ENCODE peak calls at places on chromosomes 2 and 18, in eight cellular contexts. C, Y, M, N, E, S, P and Q are unnamed samples.

GRCh38 chr2:142965464-142965863 is 88.0 kb downstream of the KYNU start:
- DNase-seq in C (no peak), Y (no peak), M (no peak), N (no peak), E (no peak), S (no peak), P (no peak), Q (no peak)

GRCh38 chr2:187117483-187117882 is 268.5 kb upstream of the ZSWIM2 start:
- DNase-seq in C (no peak), Y (no peak), M (no peak), N (no peak), E (no peak), S (no peak), P (no peak), Q (no peak)

GRCh38 chr2:172293952-172294351 is 133.4 kb upstream of the ITGA6 start:
- DNase-seq in C (no peak), Y (no peak), M (no peak), N (no peak), E (peak), S (no peak), P (no peak), Q (no peak)

GRCh38 chr2:144580521-144581153 is 60.7 kb upstream of the ZEB2 start:
- DNase-seq in C (no peak), Y (no peak), M (no peak), N (no peak), E (peak), S (no peak), P (no peak), Q (no peak)

GRCh38 chr2:181037922-181038321 is 57.5 kb downstream of the UBE2E3 start:
- DNase-seq in C (no peak), Y (no peak), M (no peak), N (no peak), E (no peak), S (no peak), P (no peak), Q (peak)

GRCh38 chr2:649461-650342 is 27.5 kb downstream of the TMEM18 start:
- DNase-seq in C (no peak), Y (no peak), M (no peak), N (no peak), E (no peak), S (no peak), P (no peak), Q (peak)

GRCh38 chr18:21439453-21439852 is 161.1 kb downstream of the ESCO1 start:
- DNase-seq in C (no peak), Y (no peak), M (no peak), N (no peak), E (no peak), S (no peak), P (no peak), Q (no peak)

GRCh38 chr2:119253760-119254600 is 30.3 kb downstream of the STEAP3 start:
- DNase-seq in C (no peak), Y (no peak), M (no peak), N (no peak), E (no peak), S (no peak), P (no peak), Q (no peak)

GRCh38 chr18:77206676-77207370 is 42.8 kb upstream of the GALR1 start:
- DNase-seq in C (no peak), Y (peak), M (no peak), N (no peak), E (no peak), S (no peak), P (no peak), Q (no peak)

GRCh38 chr18:58069721-58070292 is 25.8 kb downstream of the NEDD4L start:
- DNase-seq in C (no peak), Y (no peak), M (no peak), N (no peak), E (no peak), S (no peak), P (no peak), Q (no peak)

GRCh38 chr2:9392895-9393757 is 30.2 kb downstream of the ITGB1BP1 start:
- DNase-seq in C (no peak), Y (no peak), M (peak), N (no peak), E (peak), S (no peak), P (no peak), Q (no peak)

GRCh38 chr2:223696719-223697118 is 94.6 kb upstream of the SCG2 start:
- DNase-seq in C (no peak), Y (no peak), M (no peak), N (no peak), E (peak), S (no peak), P (no peak), Q (no peak)

GRCh38 chr2:60581461-60582282 is 28.2 kb upstream of the BCL11A start:
- DNase-seq in C (peak), Y (peak), M (peak), N (peak), E (peak), S (peak), P (peak), Q (peak)

GRCh38 chr18:392926-393325 is 107.6 kb downstream of the COLEC12 start:
- DNase-seq in C (no peak), Y (no peak), M (no peak), N (no peak), E (peak), S (no peak), P (no peak), Q (no peak)

GRCh38 chr2:134865388-134865787 is 27.0 kb downstream of the ACMSD start:
- DNase-seq in C (no peak), Y (no peak), M (no peak), N (no peak), E (no peak), S (no peak), P (no peak), Q (no peak)

GRCh38 chr2:133787651-133788050 is 219.4 kb upstream of the NCKAP5 start:
- DNase-seq in C (no peak), Y (no peak), M (no peak), N (no peak), E (no peak), S (no peak), P (no peak), Q (no peak)

GRCh38 chr18:73950116-73950705 is 197.4 kb downstream of the FBXO15 start:
- DNase-seq in C (no peak), Y (no peak), M (no peak), N (no peak), E (no peak), S (no peak), P (no peak), Q (no peak)

GRCh38 chr2:169609264-169609663 is 25.1 kb downstream of the PPIG start:
- DNase-seq in C (no peak), Y (no peak), M (no peak), N (no peak), E (peak), S (no peak), P (no peak), Q (no peak)

GRCh38 chr2:122864728-122865127 is 1109.3 kb downstream of the TSN start:
- DNase-seq in C (no peak), Y (no peak), M (no peak), N (no peak), E (no peak), S (no peak), P (no peak), Q (no peak)

GRCh38 chr2:128777091-128778045 is 458.7 kb upstream of the HS6ST1 start:
- DNase-seq in C (no peak), Y (no peak), M (no peak), N (no peak), E (no peak), S (no peak), P (no peak), Q (no peak)

GRCh38 chr2:224042191-224042696 is 3.2 kb upstream of the SERPINE2 start:
- DNase-seq in C (peak), Y (no peak), M (no peak), N (no peak), E (no peak), S (no peak), P (no peak), Q (no peak)

GRCh38 chr2:119488245-119489182 is 35.8 kb downstream of the SCTR start:
- DNase-seq in C (no peak), Y (no peak), M (no peak), N (no peak), E (no peak), S (no peak), P (no peak), Q (no peak)

GRCh38 chr2:105977212-105977611 is 216.9 kb downstream of the UXS1 start:
- DNase-seq in C (no peak), Y (no peak), M (no peak), N (no peak), E (no peak), S (no peak), P (no peak), Q (peak)

GRCh38 chr2:120867290-120868231 is 131.9 kb downstream of the GLI2 start:
- DNase-seq in C (peak), Y (peak), M (peak), N (no peak), E (peak), S (no peak), P (no peak), Q (no peak)

GRCh38 chr2:118878531-118879149 is 31.2 kb upstream of the EN1 start:
- DNase-seq in C (no peak), Y (no peak), M (no peak), N (no peak), E (no peak), S (no peak), P (no peak), Q (no peak)

GRCh38 chr2:16665746-16666452 is at the start of gene CYRIA:
- DNase-seq in C (peak), Y (peak), M (peak), N (peak), E (peak), S (peak), P (no peak), Q (peak)

GRCh38 chr2:33153008-33153407 is 206.3 kb downstream of the LTBP1 start:
- DNase-seq in C (no peak), Y (no peak), M (no peak), N (no peak), E (no peak), S (no peak), P (no peak), Q (no peak)

GRCh38 chr2:118310016-118310877 is 222.0 kb downstream of the INSIG2 start:
- DNase-seq in C (peak), Y (no peak), M (peak), N (peak), E (peak), S (peak), P (no peak), Q (peak)

GRCh38 chr18:63951302-63951705 is 2.2 kb downstream of the HMSD start:
- DNase-seq in C (no peak), Y (no peak), M (no peak), N (no peak), E (no peak), S (peak), P (no peak), Q (peak)

GRCh38 chr2:100632021-100632420 is 69.2 kb downstream of the PDCL3 start:
- DNase-seq in C (no peak), Y (no peak), M (no peak), N (no peak), E (no peak), S (no peak), P (no peak), Q (no peak)

GRCh38 chr18:45957100-45957499 is 10.0 kb downstream of the EPG5 start:
- DNase-seq in C (no peak), Y (no peak), M (no peak), N (no peak), E (no peak), S (no peak), P (no peak), Q (no peak)

GRCh38 chr2:7400628-7401027 is 483.4 kb downstream of the RNF144A start:
- DNase-seq in C (no peak), Y (no peak), M (no peak), N (no peak), E (no peak), S (no peak), P (no peak), Q (no peak)

GRCh38 chr2:172381275-172381608 is 46.1 kb upstream of the ITGA6 start:
- DNase-seq in C (no peak), Y (no peak), M (no peak), N (no peak), E (no peak), S (no peak), P (no peak), Q (no peak)